ENCODE peak calls at places on chromosomes 13 and 19, in five cellular contexts. One of them, this sample, is unnamed.

GRCh38 chr13:113853518-113854237 is 10.2 kb downstream of the GAS6 start:
- DNase-seq in breast epithelium: peak; percentile 47
- DNase-seq in aorta: peak; percentile 59
- DNase-seq in thoracic aorta: no peak
- DNase-seq in PC-3: no peak
- DNase-seq in this sample: no peak

GRCh38 chr13:33045829-33046592 is 29.8 kb downstream of the KL start:
- DNase-seq in breast epithelium: no peak
- DNase-seq in aorta: no peak
- DNase-seq in thoracic aorta: no peak
- DNase-seq in PC-3: no peak
- DNase-seq in this sample: no peak

GRCh38 chr19:15584095-15584494 is 30.9 kb upstream of the CYP4F8 start:
- DNase-seq in breast epithelium: no peak
- DNase-seq in aorta: no peak
- DNase-seq in thoracic aorta: no peak
- DNase-seq in PC-3: no peak
- DNase-seq in this sample: no peak

GRCh38 chr19:41264581-41265375 is 606 bp downstream of the HNRNPUL1 start:
- DNase-seq in breast epithelium: peak; percentile 56
- DNase-seq in aorta: peak; percentile 83
- DNase-seq in thoracic aorta: no peak
- DNase-seq in PC-3: peak; percentile 46
- DNase-seq in this sample: peak; percentile 57

GRCh38 chr13:110897521-110897920 is 17.3 kb downstream of the ANKRD10 start:
- DNase-seq in breast epithelium: no peak
- DNase-seq in aorta: no peak
- DNase-seq in thoracic aorta: no peak
- DNase-seq in PC-3: no peak
- DNase-seq in this sample: no peak

GRCh38 chr13:110012102-110012739 is 225.8 kb upstream of the IRS2 start:
- DNase-seq in breast epithelium: no peak
- DNase-seq in aorta: no peak
- DNase-seq in thoracic aorta: no peak
- DNase-seq in PC-3: peak; percentile 89
- DNase-seq in this sample: no peak

GRCh38 chr13:59750860-59751259 is 412.9 kb downstream of the DIAPH3 start:
- DNase-seq in breast epithelium: no peak
- DNase-seq in aorta: no peak
- DNase-seq in thoracic aorta: no peak
- DNase-seq in PC-3: no peak
- DNase-seq in this sample: peak; percentile 34

GRCh38 chr19:52734340-52734892 is 428 bp downstream of the ZNF611 start:
- DNase-seq in breast epithelium: no peak
- DNase-seq in aorta: peak; percentile 77
- DNase-seq in thoracic aorta: no peak
- DNase-seq in PC-3: no peak
- DNase-seq in this sample: peak; percentile 24

GRCh38 chr13:68988176-68988575 is 1119.5 kb upstream of the ATXN8OS start:
- DNase-seq in breast epithelium: no peak
- DNase-seq in aorta: peak; percentile 70
- DNase-seq in thoracic aorta: no peak
- DNase-seq in PC-3: no peak
- DNase-seq in this sample: no peak

GRCh38 chr19:39124136-39124764 is 1.3 kb upstream of the PAK4 start:
- DNase-seq in breast epithelium: no peak
- DNase-seq in aorta: no peak
- DNase-seq in thoracic aorta: no peak
- DNase-seq in PC-3: no peak
- DNase-seq in this sample: no peak

GRCh38 chr13:21079761-21080730 is 18.7 kb upstream of the LATS2 start:
- DNase-seq in breast epithelium: no peak
- DNase-seq in aorta: no peak
- DNase-seq in thoracic aorta: no peak
- DNase-seq in PC-3: peak; percentile 63
- DNase-seq in this sample: no peak

DNA sequence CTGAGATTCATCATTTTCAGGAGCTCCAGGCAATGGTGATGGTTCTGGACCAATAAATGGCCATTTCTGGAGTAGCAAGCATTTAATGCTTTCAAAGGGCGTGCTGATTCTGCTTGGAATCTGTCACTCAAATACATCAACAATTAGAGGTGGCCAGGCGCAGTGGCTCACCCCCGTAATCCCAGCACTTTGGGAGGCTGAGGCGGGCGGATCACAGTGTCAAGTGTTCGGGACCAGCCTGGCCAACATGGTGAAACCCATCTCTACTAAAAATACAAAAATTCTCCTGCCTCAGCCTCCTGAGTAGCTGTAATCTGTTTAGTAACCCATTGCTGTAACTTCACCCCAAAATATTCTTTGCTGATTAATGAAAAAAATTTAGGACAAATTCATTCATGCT is 1574.2 kb downstream of the EFNB2 start:
- DNase-seq in breast epithelium: no peak
- DNase-seq in aorta: no peak
- DNase-seq in thoracic aorta: no peak
- DNase-seq in PC-3: no peak
- DNase-seq in this sample: no peak
- H3K36me3 ChIP-seq in breast epithelium: no peaks in the 10 kb centered on the region
- H3K36me3 ChIP-seq in aorta: no peaks in the 10 kb centered on the region
- H3K36me3 ChIP-seq in thoracic aorta: no peaks in the 10 kb centered on the region
- H3K36me3 ChIP-seq in PC-3: no peaks in the 10 kb centered on the region
- H3K36me3 ChIP-seq in this sample: no peaks in the 10 kb centered on the region

DNA sequence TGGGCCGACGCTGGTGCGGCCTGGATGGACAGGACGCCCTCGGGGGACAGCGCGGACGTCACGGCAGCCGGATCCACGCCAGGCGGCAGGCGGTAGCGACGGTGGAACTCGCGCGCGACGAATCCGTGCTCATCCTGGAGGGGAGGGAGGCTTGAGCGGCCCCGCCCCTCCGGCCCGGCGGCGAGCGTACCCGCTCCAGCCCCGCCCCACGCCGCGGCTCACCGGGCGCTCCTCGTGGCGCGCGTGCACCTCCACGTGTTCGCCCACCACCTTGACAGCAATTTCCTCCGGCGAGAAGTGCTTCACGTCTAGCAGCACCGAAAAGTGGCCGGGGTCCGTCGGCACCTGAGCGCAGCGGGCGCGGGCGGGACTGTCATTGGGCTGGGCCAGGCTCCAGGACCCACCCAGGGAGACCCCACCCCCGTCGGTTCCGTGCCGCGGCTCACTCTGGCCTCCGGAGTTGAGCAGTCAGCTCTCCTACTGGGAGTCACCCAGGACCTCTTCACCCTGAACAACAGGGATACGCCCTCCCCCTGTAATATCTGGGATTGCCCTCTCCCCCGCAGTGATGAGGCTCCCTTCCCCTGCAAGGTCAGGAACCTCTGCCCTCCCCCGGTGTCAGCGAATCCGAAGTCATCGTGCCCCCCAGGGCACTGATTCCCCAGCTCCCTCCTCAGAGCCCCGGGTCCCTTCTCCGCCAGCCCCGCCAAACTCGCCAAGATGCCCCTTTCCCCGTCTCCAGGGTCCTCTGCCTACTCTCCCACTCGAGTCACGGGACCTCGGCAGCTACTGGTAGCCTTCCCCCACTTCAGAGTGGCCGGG is 1.1 kb downstream of the HSPB6 start:
- DNase-seq in breast epithelium: peak; percentile 80
- DNase-seq in aorta: peak; percentile 96
- DNase-seq in thoracic aorta: no peak
- DNase-seq in PC-3: no peak
- DNase-seq in this sample: no peak
- H3K36me3 ChIP-seq in breast epithelium: peaks cover 4% of the 10 kb centered on the region
- H3K36me3 ChIP-seq in aorta: peaks cover 3% of the 10 kb centered on the region
- H3K36me3 ChIP-seq in thoracic aorta: peaks cover 19% of the 10 kb centered on the region
- H3K36me3 ChIP-seq in PC-3: no peaks in the 10 kb centered on the region
- H3K36me3 ChIP-seq in this sample: peaks cover 8% of the 10 kb centered on the region

DNA sequence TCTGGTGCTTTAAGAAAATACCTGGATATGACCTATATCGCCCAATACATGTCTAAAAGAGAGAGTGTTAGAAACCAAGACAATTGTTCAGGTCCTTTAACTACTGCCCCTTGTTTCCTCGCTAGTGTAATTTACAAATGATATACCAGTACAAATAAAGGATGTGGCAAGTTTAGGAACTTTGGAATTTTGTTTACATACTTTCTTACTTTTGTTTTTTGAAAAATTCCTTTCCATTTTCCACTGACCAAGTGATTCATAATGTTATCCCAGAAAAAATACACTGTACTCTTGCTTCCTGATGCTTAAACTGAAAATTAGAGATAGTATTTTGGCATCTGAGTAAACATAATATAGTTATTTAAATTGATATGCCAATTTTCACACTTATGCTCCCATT is 96.8 kb upstream of the CSNK1A1L start:
- DNase-seq in breast epithelium: no peak
- DNase-seq in aorta: no peak
- DNase-seq in thoracic aorta: no peak
- DNase-seq in PC-3: no peak
- DNase-seq in this sample: no peak
- H3K36me3 ChIP-seq in breast epithelium: no peaks in the 10 kb centered on the region
- H3K36me3 ChIP-seq in aorta: no peaks in the 10 kb centered on the region
- H3K36me3 ChIP-seq in thoracic aorta: no peaks in the 10 kb centered on the region
- H3K36me3 ChIP-seq in PC-3: no peaks in the 10 kb centered on the region
- H3K36me3 ChIP-seq in this sample: no peaks in the 10 kb centered on the region

GRCh38 chr19:811511-812048 is 10.2 kb downstream of the PLPPR3 start:
- DNase-seq in breast epithelium: no peak
- DNase-seq in aorta: no peak
- DNase-seq in thoracic aorta: no peak
- DNase-seq in PC-3: no peak
- DNase-seq in this sample: no peak
- H3K36me3 ChIP-seq in breast epithelium: peaks cover 16% of the 10 kb centered on the region
- H3K36me3 ChIP-seq in aorta: peaks cover 6% of the 10 kb centered on the region
- H3K36me3 ChIP-seq in thoracic aorta: peaks cover 56% of the 10 kb centered on the region
- H3K36me3 ChIP-seq in PC-3: peaks cover 37% of the 10 kb centered on the region
- H3K36me3 ChIP-seq in this sample: peaks cover 80% of the 10 kb centered on the region

GRCh38 chr13:34627499-34627898 is 314.6 kb upstream of the NBEA start:
- DNase-seq in breast epithelium: no peak
- DNase-seq in aorta: no peak
- DNase-seq in thoracic aorta: no peak
- DNase-seq in PC-3: no peak
- DNase-seq in this sample: no peak

GRCh38 chr13:34623331-34623730 is 318.7 kb upstream of the NBEA start:
- DNase-seq in breast epithelium: no peak
- DNase-seq in aorta: no peak
- DNase-seq in thoracic aorta: no peak
- DNase-seq in PC-3: no peak
- DNase-seq in this sample: no peak

DNA sequence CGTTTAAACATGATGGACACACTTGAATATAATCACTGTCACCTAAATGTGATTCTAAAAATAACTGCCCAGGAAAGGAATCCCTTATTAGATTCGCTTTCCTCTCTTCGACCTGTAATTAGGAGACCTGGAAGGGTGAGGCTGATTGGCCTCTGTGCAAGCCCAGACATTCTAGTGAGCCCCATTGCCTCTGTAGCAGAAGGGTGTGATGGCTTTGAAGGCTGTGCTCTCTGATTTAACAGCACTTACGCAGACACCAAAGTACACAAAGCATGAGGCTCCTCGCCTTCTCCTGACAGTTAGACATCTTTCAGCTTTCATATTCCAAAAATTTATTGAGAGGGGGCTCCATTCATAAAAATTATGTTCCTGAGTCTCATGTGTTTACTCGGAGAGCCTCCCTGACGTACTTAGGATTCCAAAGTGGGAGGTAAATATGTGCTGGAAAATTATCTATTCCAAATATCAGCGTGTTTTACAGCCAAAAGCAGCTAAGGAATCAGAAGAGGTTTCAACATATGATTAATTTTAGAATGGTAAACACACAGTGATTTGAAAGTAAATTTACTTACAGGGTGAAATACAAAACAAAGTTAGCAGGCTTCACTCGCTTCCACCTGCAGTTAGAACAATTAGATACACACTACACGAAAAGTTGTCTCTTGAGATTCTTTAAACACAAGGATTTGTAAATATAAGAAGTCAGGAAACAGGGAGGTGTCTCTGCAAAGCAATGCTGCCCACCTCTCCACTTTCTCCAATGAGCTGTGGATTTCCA is 314.0 kb upstream of the NBEA start:
- DNase-seq in breast epithelium: no peak
- DNase-seq in aorta: no peak
- DNase-seq in thoracic aorta: no peak
- DNase-seq in PC-3: no peak
- DNase-seq in this sample: no peak
- H3K36me3 ChIP-seq in breast epithelium: no peaks in the 10 kb centered on the region
- H3K36me3 ChIP-seq in aorta: no peaks in the 10 kb centered on the region
- H3K36me3 ChIP-seq in thoracic aorta: no peaks in the 10 kb centered on the region
- H3K36me3 ChIP-seq in PC-3: no peaks in the 10 kb centered on the region
- H3K36me3 ChIP-seq in this sample: no peaks in the 10 kb centered on the region

DNA sequence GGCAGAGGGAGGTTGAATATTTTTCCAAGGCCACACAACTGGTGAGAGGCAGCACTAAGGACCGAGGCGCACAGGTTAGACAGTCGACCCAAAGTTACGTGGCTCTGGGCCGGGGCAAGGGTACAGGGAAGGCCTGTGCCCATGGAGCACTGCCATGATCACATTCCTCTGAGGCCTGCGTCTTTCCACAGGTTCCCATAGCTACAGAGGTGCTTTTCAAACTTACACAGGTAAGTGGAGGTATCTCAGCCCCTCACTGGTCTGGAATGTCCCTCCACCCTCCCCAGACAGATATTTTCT is 814 bp downstream of the ZNF211 start:
- DNase-seq in breast epithelium: no peak
- DNase-seq in aorta: no peak
- DNase-seq in thoracic aorta: no peak
- DNase-seq in PC-3: no peak
- DNase-seq in this sample: no peak
- H3K36me3 ChIP-seq in breast epithelium: peaks cover 15% of the 10 kb centered on the region
- H3K36me3 ChIP-seq in aorta: peaks cover 14% of the 10 kb centered on the region
- H3K36me3 ChIP-seq in thoracic aorta: peaks cover 19% of the 10 kb centered on the region
- H3K36me3 ChIP-seq in PC-3: peaks cover 47% of the 10 kb centered on the region
- H3K36me3 ChIP-seq in this sample: peaks cover 12% of the 10 kb centered on the region

GRCh38 chr13:93922063-93922462 is 557.4 kb downstream of the DCT start:
- DNase-seq in breast epithelium: no peak
- DNase-seq in aorta: no peak
- DNase-seq in thoracic aorta: no peak
- DNase-seq in PC-3: peak; percentile 10
- DNase-seq in this sample: no peak

GRCh38 chr13:93925976-93926375 is 553.5 kb downstream of the DCT start:
- DNase-seq in breast epithelium: no peak
- DNase-seq in aorta: no peak
- DNase-seq in thoracic aorta: no peak
- DNase-seq in PC-3: no peak
- DNase-seq in this sample: no peak

GRCh38 chr13:93932901-93933300 is 546.6 kb downstream of the DCT start:
- DNase-seq in breast epithelium: no peak
- DNase-seq in aorta: no peak
- DNase-seq in thoracic aorta: no peak
- DNase-seq in PC-3: no peak
- DNase-seq in this sample: no peak

DNA sequence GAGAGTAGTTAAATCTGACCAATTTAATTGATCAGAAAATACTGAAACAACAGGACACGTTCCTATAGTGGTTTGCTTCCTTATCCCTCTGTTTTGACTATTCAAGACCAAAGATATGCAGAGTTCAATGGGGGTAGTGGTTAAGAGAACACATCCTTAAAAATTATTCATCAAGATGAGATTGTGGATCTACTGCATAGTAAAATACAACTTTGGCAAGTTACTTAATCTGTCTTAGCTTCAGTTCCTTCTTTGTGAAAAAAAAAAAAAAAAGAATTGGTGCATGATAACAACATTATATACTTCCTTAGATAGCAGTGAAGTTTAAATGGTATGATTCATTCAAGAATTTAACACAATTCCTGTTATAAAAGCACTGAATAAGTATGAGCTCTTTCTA is 552.1 kb downstream of the DCT start:
- DNase-seq in breast epithelium: no peak
- DNase-seq in aorta: no peak
- DNase-seq in thoracic aorta: no peak
- DNase-seq in PC-3: no peak
- DNase-seq in this sample: no peak
- H3K36me3 ChIP-seq in breast epithelium: no peaks in the 10 kb centered on the region
- H3K36me3 ChIP-seq in aorta: no peaks in the 10 kb centered on the region
- H3K36me3 ChIP-seq in thoracic aorta: no peaks in the 10 kb centered on the region
- H3K36me3 ChIP-seq in PC-3: no peaks in the 10 kb centered on the region
- H3K36me3 ChIP-seq in this sample: no peaks in the 10 kb centered on the region

GRCh38 chr19:2793577-2793976 is 8.3 kb downstream of the THOP1 start:
- DNase-seq in breast epithelium: no peak
- DNase-seq in aorta: no peak
- DNase-seq in thoracic aorta: no peak
- DNase-seq in PC-3: no peak
- DNase-seq in this sample: no peak
- H3K36me3 ChIP-seq in breast epithelium: no peaks in the 10 kb centered on the region
- H3K36me3 ChIP-seq in aorta: no peaks in the 10 kb centered on the region
- H3K36me3 ChIP-seq in thoracic aorta: peaks cover 4% of the 10 kb centered on the region
- H3K36me3 ChIP-seq in PC-3: no peaks in the 10 kb centered on the region
- H3K36me3 ChIP-seq in this sample: peaks cover 82% of the 10 kb centered on the region

This sample was measured in BE2C.